ENCODE peak calls at places on chromosomes 4 and X, in ten cellular contexts. One of them, this sample, is unnamed.

GRCh38 chr4:121156822-121157769 is 7.0 kb downstream of the TNIP3 start:
- DNase-seq in PC-3: peak; percentile 11
- DNase-seq in CD4-positive, CD25-positive, alpha-beta regulatory T cell: peak; percentile 20
- DNase-seq in testis: peak; percentile 30
- DNase-seq in naive thymus-derived CD4-positive, alpha-beta T cell: peak; percentile 34
- DNase-seq in heart right ventricle: peak; percentile 7
- DNase-seq in CD8-positive, alpha-beta memory T cell: peak; percentile 49
- DNase-seq in CD8-positive, alpha-beta T cell: peak; percentile 65
- DNase-seq in adipocyte: peak; percentile 58
- DNase-seq in stomach: no peak
- DNase-seq in this sample: peak; percentile 56

GRCh38 chr4:67437974-67438713 is 107.2 kb downstream of the CENPC start:
- DNase-seq in stomach: no peak
- DNase-seq in CD4-positive, CD25-positive, alpha-beta regulatory T cell: no peak
- DNase-seq in testis: no peak
- DNase-seq in adipocyte: peak; percentile 84
- DNase-seq in heart right ventricle: no peak
- DNase-seq in CD8-positive, alpha-beta T cell: no peak
- DNase-seq in naive thymus-derived CD4-positive, alpha-beta T cell: no peak
- DNase-seq in CD8-positive, alpha-beta memory T cell: no peak
- DNase-seq in PC-3: peak; percentile 11
- DNase-seq in this sample: no peak

GRCh38 chr4:8710946-8711345 is 118.4 kb downstream of the CPZ start:
- DNase-seq in stomach: no peak
- DNase-seq in CD4-positive, CD25-positive, alpha-beta regulatory T cell: no peak
- DNase-seq in CD8-positive, alpha-beta memory T cell: no peak
- DNase-seq in heart right ventricle: no peak
- DNase-seq in PC-3: no peak
- DNase-seq in testis: peak; percentile 4
- DNase-seq in adipocyte: no peak
- DNase-seq in CD8-positive, alpha-beta T cell: no peak
- DNase-seq in naive thymus-derived CD4-positive, alpha-beta T cell: no peak
- DNase-seq in this sample: peak; percentile 34

GRCh38 chr4:96164814-96165351 is 325.0 kb downstream of the PDHA2 start:
- DNase-seq in testis: no peak
- DNase-seq in CD4-positive, CD25-positive, alpha-beta regulatory T cell: no peak
- DNase-seq in CD8-positive, alpha-beta memory T cell: no peak
- DNase-seq in CD8-positive, alpha-beta T cell: no peak
- DNase-seq in adipocyte: peak; percentile 90
- DNase-seq in stomach: no peak
- DNase-seq in heart right ventricle: no peak
- DNase-seq in naive thymus-derived CD4-positive, alpha-beta T cell: no peak
- DNase-seq in PC-3: peak; percentile 6
- DNase-seq in this sample: no peak

GRCh38 chrX:119218198-119218597 is 17.9 kb upstream of the PGRMC1 start:
- DNase-seq in stomach: no peak
- DNase-seq in naive thymus-derived CD4-positive, alpha-beta T cell: no peak
- DNase-seq in testis: no peak
- DNase-seq in CD4-positive, CD25-positive, alpha-beta regulatory T cell: no peak
- DNase-seq in heart right ventricle: no peak
- DNase-seq in PC-3: peak; percentile 60
- DNase-seq in CD8-positive, alpha-beta T cell: no peak
- DNase-seq in CD8-positive, alpha-beta memory T cell: no peak
- DNase-seq in adipocyte: peak; percentile 50
- DNase-seq in this sample: no peak

GRCh38 chr4:13537011-13537831 is 7.1 kb downstream of the NKX3-2 start:
- DNase-seq in naive thymus-derived CD4-positive, alpha-beta T cell: no peak
- DNase-seq in CD8-positive, alpha-beta memory T cell: peak; percentile 36
- DNase-seq in CD8-positive, alpha-beta T cell: no peak
- DNase-seq in heart right ventricle: no peak
- DNase-seq in testis: no peak
- DNase-seq in stomach: no peak
- DNase-seq in adipocyte: no peak
- DNase-seq in CD4-positive, CD25-positive, alpha-beta regulatory T cell: no peak
- DNase-seq in PC-3: no peak
- DNase-seq in this sample: no peak

GRCh38 chr4:48629458-48629857 is 139.4 kb downstream of the ZAR1 start:
- DNase-seq in PC-3: no peak
- DNase-seq in CD8-positive, alpha-beta T cell: no peak
- DNase-seq in adipocyte: no peak
- DNase-seq in stomach: no peak
- DNase-seq in CD4-positive, CD25-positive, alpha-beta regulatory T cell: no peak
- DNase-seq in CD8-positive, alpha-beta memory T cell: no peak
- DNase-seq in heart right ventricle: no peak
- DNase-seq in naive thymus-derived CD4-positive, alpha-beta T cell: no peak
- DNase-seq in testis: no peak
- DNase-seq in this sample: no peak

GRCh38 chr4:5839332-5839731 is 53.6 kb downstream of the CRMP1 start:
- DNase-seq in naive thymus-derived CD4-positive, alpha-beta T cell: no peak
- DNase-seq in PC-3: no peak
- DNase-seq in heart right ventricle: no peak
- DNase-seq in CD8-positive, alpha-beta T cell: no peak
- DNase-seq in testis: no peak
- DNase-seq in adipocyte: no peak
- DNase-seq in CD8-positive, alpha-beta memory T cell: no peak
- DNase-seq in stomach: no peak
- DNase-seq in CD4-positive, CD25-positive, alpha-beta regulatory T cell: no peak
- DNase-seq in this sample: no peak

DNA sequence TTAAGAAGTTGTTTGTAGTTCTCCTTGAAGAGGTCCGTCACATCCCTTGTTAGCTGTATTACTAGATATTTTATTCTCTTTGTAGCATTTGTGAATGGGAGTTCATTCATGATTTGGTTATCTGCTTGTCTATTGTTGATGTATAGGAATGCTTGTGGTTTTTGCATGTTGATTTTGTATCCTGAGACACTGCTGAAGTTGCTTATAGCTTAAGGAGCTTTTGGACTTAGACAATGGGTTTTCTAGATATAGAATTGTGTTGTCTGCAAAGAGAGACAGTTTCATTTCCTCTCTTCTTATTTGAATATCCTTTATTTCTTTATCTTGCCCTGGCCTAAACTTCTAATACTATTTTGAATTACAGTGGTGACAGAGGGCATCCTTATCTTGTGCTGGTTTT is 52.1 kb upstream of the GRID2 start:
- DNase-seq in testis: no peak
- DNase-seq in stomach: no peak
- DNase-seq in CD4-positive, CD25-positive, alpha-beta regulatory T cell: no peak
- DNase-seq in CD8-positive, alpha-beta memory T cell: no peak
- DNase-seq in heart right ventricle: no peak
- DNase-seq in CD8-positive, alpha-beta T cell: no peak
- DNase-seq in naive thymus-derived CD4-positive, alpha-beta T cell: no peak
- DNase-seq in adipocyte: no peak
- DNase-seq in PC-3: no peak
- DNase-seq in this sample: no peak
- H3K9me3 ChIP-seq in testis: no peaks in the 10 kb centered on the region
- H3K9me3 ChIP-seq in stomach: peaks cover 14% of the 10 kb centered on the region
- H3K9me3 ChIP-seq in CD4-positive, CD25-positive, alpha-beta regulatory T cell: no peaks in the 10 kb centered on the region
- H3K9me3 ChIP-seq in CD8-positive, alpha-beta memory T cell: no peaks in the 10 kb centered on the region
- H3K9me3 ChIP-seq in heart right ventricle: no peaks in the 10 kb centered on the region
- H3K9me3 ChIP-seq in CD8-positive, alpha-beta T cell: no peaks in the 10 kb centered on the region
- H3K9me3 ChIP-seq in naive thymus-derived CD4-positive, alpha-beta T cell: no peaks in the 10 kb centered on the region
- H3K9me3 ChIP-seq in adipocyte: peaks cover 6% of the 10 kb centered on the region
- H3K9me3 ChIP-seq in PC-3: no peaks in the 10 kb centered on the region
- H3K9me3 ChIP-seq in this sample: peaks cover 6% of the 10 kb centered on the region

DNA sequence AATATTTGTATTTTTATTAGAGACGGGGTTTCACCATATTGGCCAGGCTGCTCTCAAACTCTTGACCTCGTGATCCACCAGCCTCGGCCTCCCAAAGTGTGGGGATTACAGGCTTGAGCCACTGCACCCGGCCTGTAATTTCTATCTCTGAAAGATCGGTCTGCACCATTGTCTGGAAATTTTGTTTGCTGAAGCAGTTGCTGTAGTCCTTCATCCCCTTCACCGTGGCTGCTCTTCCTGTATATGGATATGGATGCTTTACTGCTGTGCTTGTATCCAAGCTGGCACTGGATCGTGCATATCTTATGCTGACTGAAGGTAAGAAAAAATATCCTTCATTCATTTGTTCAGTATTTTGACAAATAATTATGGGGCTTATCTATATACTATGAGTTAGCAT is 338.4 kb upstream of the GNPDA2 start:
- DNase-seq in adipocyte: no peak
- DNase-seq in PC-3: no peak
- DNase-seq in testis: no peak
- DNase-seq in CD8-positive, alpha-beta memory T cell: no peak
- DNase-seq in naive thymus-derived CD4-positive, alpha-beta T cell: no peak
- DNase-seq in CD4-positive, CD25-positive, alpha-beta regulatory T cell: no peak
- DNase-seq in stomach: no peak
- DNase-seq in heart right ventricle: no peak
- DNase-seq in CD8-positive, alpha-beta T cell: no peak
- DNase-seq in this sample: no peak
- H3K9me3 ChIP-seq in adipocyte: peaks cover 3% of the 10 kb centered on the region
- H3K9me3 ChIP-seq in PC-3: no peaks in the 10 kb centered on the region
- H3K9me3 ChIP-seq in testis: no peaks in the 10 kb centered on the region
- H3K9me3 ChIP-seq in CD8-positive, alpha-beta memory T cell: no peaks in the 10 kb centered on the region
- H3K9me3 ChIP-seq in naive thymus-derived CD4-positive, alpha-beta T cell: no peaks in the 10 kb centered on the region
- H3K9me3 ChIP-seq in CD4-positive, CD25-positive, alpha-beta regulatory T cell: no peaks in the 10 kb centered on the region
- H3K9me3 ChIP-seq in stomach: no peaks in the 10 kb centered on the region
- H3K9me3 ChIP-seq in heart right ventricle: no peaks in the 10 kb centered on the region
- H3K9me3 ChIP-seq in CD8-positive, alpha-beta T cell: no peaks in the 10 kb centered on the region
- H3K9me3 ChIP-seq in this sample: no peaks in the 10 kb centered on the region

DNA sequence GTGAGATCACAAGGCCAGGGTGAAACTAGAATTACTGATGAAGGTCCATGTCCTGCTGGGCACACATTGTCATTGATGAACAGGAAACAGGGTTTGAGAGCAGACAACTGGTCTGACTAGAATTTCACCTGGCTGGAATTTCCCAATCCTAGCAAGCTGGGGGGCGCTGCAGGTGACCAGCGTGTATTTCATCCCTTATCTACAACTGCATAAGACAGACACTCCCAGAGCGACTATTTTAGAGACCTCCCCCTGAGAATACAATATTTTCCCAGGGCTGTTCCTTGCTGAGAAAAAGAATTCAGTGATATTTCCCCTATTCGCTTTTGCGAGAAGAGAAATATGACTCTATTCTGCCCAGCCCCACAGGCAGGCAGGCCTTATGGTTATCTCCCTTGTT is 432.6 kb upstream of the GALNT7 start:
- DNase-seq in adipocyte: no peak
- DNase-seq in CD8-positive, alpha-beta memory T cell: no peak
- DNase-seq in testis: no peak
- DNase-seq in CD8-positive, alpha-beta T cell: no peak
- DNase-seq in stomach: no peak
- DNase-seq in heart right ventricle: no peak
- DNase-seq in naive thymus-derived CD4-positive, alpha-beta T cell: no peak
- DNase-seq in CD4-positive, CD25-positive, alpha-beta regulatory T cell: no peak
- DNase-seq in PC-3: no peak
- DNase-seq in this sample: no peak
- H3K9me3 ChIP-seq in adipocyte: peaks cover 37% of the 10 kb centered on the region
- H3K9me3 ChIP-seq in CD8-positive, alpha-beta memory T cell: no peaks in the 10 kb centered on the region
- H3K9me3 ChIP-seq in testis: no peaks in the 10 kb centered on the region
- H3K9me3 ChIP-seq in CD8-positive, alpha-beta T cell: no peaks in the 10 kb centered on the region
- H3K9me3 ChIP-seq in stomach: peaks cover 50% of the 10 kb centered on the region
- H3K9me3 ChIP-seq in heart right ventricle: no peaks in the 10 kb centered on the region
- H3K9me3 ChIP-seq in naive thymus-derived CD4-positive, alpha-beta T cell: no peaks in the 10 kb centered on the region
- H3K9me3 ChIP-seq in CD4-positive, CD25-positive, alpha-beta regulatory T cell: peaks cover 7% of the 10 kb centered on the region
- H3K9me3 ChIP-seq in PC-3: no peaks in the 10 kb centered on the region
- H3K9me3 ChIP-seq in this sample: peaks cover 6% of the 10 kb centered on the region

GRCh38 chr4:189525304-189525703 is 415.4 kb upstream of the FRG1 start:
- DNase-seq in adipocyte: no peak
- DNase-seq in CD8-positive, alpha-beta memory T cell: no peak
- DNase-seq in CD4-positive, CD25-positive, alpha-beta regulatory T cell: no peak
- DNase-seq in naive thymus-derived CD4-positive, alpha-beta T cell: no peak
- DNase-seq in PC-3: no peak
- DNase-seq in stomach: no peak
- DNase-seq in CD8-positive, alpha-beta T cell: no peak
- DNase-seq in testis: no peak
- DNase-seq in heart right ventricle: no peak
- DNase-seq in this sample: no peak
- H3K9me3 ChIP-seq in adipocyte: peaks cover 17% of the 10 kb centered on the region
- H3K9me3 ChIP-seq in CD8-positive, alpha-beta memory T cell: no peaks in the 10 kb centered on the region
- H3K9me3 ChIP-seq in CD4-positive, CD25-positive, alpha-beta regulatory T cell: no peaks in the 10 kb centered on the region
- H3K9me3 ChIP-seq in naive thymus-derived CD4-positive, alpha-beta T cell: no peaks in the 10 kb centered on the region
- H3K9me3 ChIP-seq in PC-3: no peaks in the 10 kb centered on the region
- H3K9me3 ChIP-seq in stomach: peaks cover 24% of the 10 kb centered on the region
- H3K9me3 ChIP-seq in CD8-positive, alpha-beta T cell: no peaks in the 10 kb centered on the region
- H3K9me3 ChIP-seq in testis: no peaks in the 10 kb centered on the region
- H3K9me3 ChIP-seq in heart right ventricle: no peaks in the 10 kb centered on the region
- H3K9me3 ChIP-seq in this sample: peaks cover 8% of the 10 kb centered on the region